ENCODE peak calls at places on chromosomes 7 and 10, in nine cellular contexts. I is gastrocnemius medialis, V is body of pancreas, X is HepG2, T is heart left ventricle, R is Peyer's patch, K is transverse colon, G is suprapubic skin, E is IMR-90. C is an unnamed sample. For H3K4me1, the result is how much of the 10 kb centered on the place peaks cover.

GRCh38 chr10:33749042-33749441 is 414.6 kb upstream of the NRP1 start:
- DNase-seq in I (no peak), V (no peak), X (no peak), T (no peak), R (no peak), K (no peak), G (no peak), E (no peak), C (no peak)

GRCh38 chr10:87817291-87817872 is 644 bp downstream of the ATAD1 start:
- DNase-seq in I (no peak), V (no peak), X (peak), T (no peak), R (no peak), K (no peak), G (no peak), E (peak), C (no peak)

GRCh38 chr10:122115874-122116273 is 126.9 kb downstream of the TACC2 start:
- DNase-seq in I (no peak), V (no peak), X (no peak), T (no peak), R (no peak), K (no peak), G (no peak), E (no peak), C (no peak)

GRCh38 chr10:130998046-130998435 is 313.5 kb downstream of the TCERG1L start:
- DNase-seq in I (no peak), V (no peak), X (no peak), T (no peak), R (no peak), K (no peak), G (no peak), E (no peak), C (no peak)

GRCh38 chr7:92279429-92280031 is 33.8 kb downstream of the ANKIB1 start:
- DNase-seq in I (no peak), V (no peak), X (no peak), T (no peak), R (no peak), K (no peak), G (no peak), E (no peak), C (no peak)

GRCh38 chr7:114368492-114368891 is 46.1 kb upstream of the FOXP2 start:
- DNase-seq in I (no peak), V (no peak), X (no peak), T (no peak), R (no peak), K (no peak), G (no peak), E (no peak), C (no peak)

GRCh38 chr10:37442882-37443281 is 317.5 kb downstream of the ANKRD30A start:
- DNase-seq in I (no peak), V (no peak), X (no peak), T (no peak), R (no peak), K (no peak), G (no peak), E (no peak), C (no peak)

GRCh38 chr10:4382811-4383210 is 443.2 kb upstream of the AKR1E2 start:
- DNase-seq in I (no peak), V (no peak), X (peak), T (no peak), R (no peak), K (no peak), G (no peak), E (peak), C (no peak)

GRCh38 chr10:133445268-133445732 is 8.4 kb upstream of the SCART1 start:
- DNase-seq in I (no peak), V (no peak), X (no peak), T (no peak), R (no peak), K (no peak), G (no peak), E (no peak), C (no peak)

GRCh38 chr10:11145498-11145855 is 127.8 kb downstream of the CELF2 start:
- DNase-seq in I (no peak), V (peak), X (no peak), T (peak), R (peak), K (peak), G (no peak), E (no peak), C (peak)

GRCh38 chr7:76281006-76281705 is 21.3 kb upstream of the HSPB1 start:
- DNase-seq in I (no peak), V (peak), X (no peak), T (no peak), R (no peak), K (no peak), G (no peak), E (no peak), C (peak)

GRCh38 chr10:8088504-8088903 is 34.0 kb downstream of the GATA3 start:
- DNase-seq in I (no peak), V (no peak), X (no peak), T (no peak), R (no peak), K (no peak), G (no peak), E (no peak), C (no peak)

GRCh38 chr10:97853006-97853405 is 3.4 kb downstream of the GOLGA7B start:
- DNase-seq in I (no peak), V (no peak), X (no peak), T (no peak), R (no peak), K (no peak), G (no peak), E (no peak), C (no peak)

GRCh38 chr10:129719889-129720590 is 244.0 kb downstream of the EBF3 start:
- DNase-seq in I (no peak), V (no peak), X (no peak), T (no peak), R (no peak), K (no peak), G (no peak), E (no peak), C (no peak)

GRCh38 chr10:76049581-76050290 is 618.3 kb downstream of the LRMDA start:
- DNase-seq in I (no peak), V (no peak), X (no peak), T (no peak), R (no peak), K (no peak), G (no peak), E (no peak), C (no peak)

GRCh38 chr7:98613601-98614425 is 3.3 kb upstream of the NPTX2 start:
- DNase-seq in I (no peak), V (no peak), X (no peak), T (no peak), R (no peak), K (no peak), G (no peak), E (peak), C (no peak)

GRCh38 chr10:3167611-3168330 is 4.8 kb downstream of the PITRM1 start:
- DNase-seq in I (no peak), V (no peak), X (no peak), T (no peak), R (no peak), K (no peak), G (no peak), E (no peak), C (no peak)

GRCh38 chr7:55552320-55553086 is 19.8 kb downstream of the VOPP1 start:
- DNase-seq in I (peak), V (peak), X (no peak), T (peak), R (peak), K (peak), G (no peak), E (peak), C (peak)

GRCh38 chr10:77090381-77091356 is 546.9 kb downstream of the KCNMA1 start:
- DNase-seq in I (no peak), V (no peak), X (no peak), T (no peak), R (no peak), K (no peak), G (no peak), E (no peak), C (no peak)

GRCh38 chr10:86410542-86411124 is 44.0 kb upstream of the GRID1 start:
- DNase-seq in I (no peak), V (peak), X (peak), T (no peak), R (no peak), K (no peak), G (no peak), E (peak), C (no peak)

GRCh38 chr7:35865287-35865686 is 64.4 kb downstream of the SEPTIN7 start:
- DNase-seq in I (no peak), V (no peak), X (no peak), T (no peak), R (no peak), K (no peak), G (no peak), E (no peak), C (no peak)

GRCh38 chr7:35856175-35856574 is 55.3 kb downstream of the SEPTIN7 start:
- DNase-seq in I (no peak), V (no peak), X (no peak), T (no peak), R (no peak), K (no peak), G (no peak), E (no peak), C (no peak)

DNA sequence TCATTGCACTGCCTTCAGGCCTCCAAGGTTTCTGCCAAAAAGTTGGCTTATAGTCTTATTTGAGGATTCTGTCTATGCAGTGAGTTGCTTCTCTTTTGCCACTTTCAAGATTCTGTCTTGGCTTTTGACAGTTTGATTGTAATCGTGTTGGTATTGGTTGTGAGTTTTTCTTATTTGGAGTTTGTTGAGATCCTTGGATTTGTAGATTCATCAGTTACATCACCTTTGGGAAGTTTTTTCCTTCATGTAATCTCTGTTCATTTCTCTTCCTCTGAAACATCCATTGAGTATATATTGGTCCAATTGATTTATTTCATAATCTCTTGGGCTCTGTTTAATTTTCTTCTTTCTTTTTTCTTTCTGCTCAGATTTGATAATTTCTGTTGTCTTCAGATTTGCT is 59.8 kb downstream of the SEPTIN7 start:
- DNase-seq in I (no peak), V (no peak), X (no peak), T (no peak), R (no peak), K (no peak), G (no peak), E (no peak), C (no peak)
- H3K4me1 ChIP-seq in I (under half), V (under half), X (under half), T (under half), R (under half), K (under half), G (under half), E (under half), C (under half)

GRCh38 chr7:5428470-5429252 is 5.0 kb upstream of the TNRC18 start:
- DNase-seq in I (no peak), V (peak), X (peak), T (peak), R (peak), K (peak), G (peak), E (peak), C (peak)
- TF ChIP-seq POLR2A in I (peak), V (no peak), X (peak), T (peak), R (no peak), K (no peak), G (no peak), E (no peak), C (no peak)

GRCh38 chr10:125157473-125157865 is 2.9 kb downstream of the CTBP2 start:
- DNase-seq in I (no peak), V (peak), X (no peak), T (no peak), R (peak), K (no peak), G (no peak), E (no peak), C (no peak)
- H3K4me1 ChIP-seq in I (half or more), V (half or more), X (under half), T (under half), R (under half), K (half or more), G (half or more), E (under half), C (under half)

GRCh38 chr7:90211391-90212148 is at the start of gene STEAP2:
- DNase-seq in I (peak), V (peak), X (peak), T (peak), R (peak), K (peak), G (peak), E (peak), C (peak)
- TF ChIP-seq POLR2A in I (no peak), V (peak), X (peak), T (peak), R (peak), K (peak), G (no peak), E (no peak), C (no peak)

DNA sequence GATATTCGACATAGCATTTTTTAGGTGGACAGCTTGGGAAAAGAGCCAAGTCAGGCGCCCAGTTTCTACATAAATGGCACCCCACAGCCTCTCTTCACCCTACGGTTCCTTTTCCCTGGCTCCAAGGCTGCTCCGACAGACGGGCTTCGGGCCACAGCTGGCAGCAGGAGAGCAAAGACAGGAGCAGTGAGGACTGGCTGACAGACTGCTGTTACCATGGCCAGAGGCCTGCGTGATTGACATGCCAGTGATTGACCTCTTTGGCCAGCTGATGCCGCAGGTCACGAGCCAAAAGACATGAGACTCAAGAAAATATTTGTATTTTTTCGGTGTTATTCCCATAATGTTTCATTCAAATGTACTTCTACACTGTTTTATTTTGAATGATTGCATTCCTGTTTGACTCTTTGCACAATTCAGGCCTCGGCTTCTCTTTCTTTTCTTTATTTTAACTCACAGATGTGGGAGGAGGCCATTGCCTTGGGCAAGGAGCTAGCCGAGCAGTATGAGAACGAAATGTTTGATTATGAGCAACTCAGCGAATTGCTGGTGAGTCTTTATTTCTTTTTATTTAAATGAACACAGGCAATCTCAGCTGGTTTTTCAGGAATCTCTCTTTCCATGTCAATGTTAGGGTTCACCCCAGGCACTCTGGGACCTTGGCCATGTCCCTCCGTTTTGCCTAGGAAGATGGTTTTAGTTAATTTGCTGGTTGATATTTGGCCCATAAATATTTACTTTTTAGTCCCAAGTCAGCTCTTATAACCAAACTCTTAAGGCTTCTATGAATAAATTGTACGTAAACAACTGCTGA is 146.3 kb upstream of the NPS start:
- DNase-seq in I (no peak), V (no peak), X (no peak), T (no peak), R (no peak), K (no peak), G (peak), E (peak), C (no peak)
- H3K4me1 ChIP-seq in I (under half), V (under half), X (under half), T (under half), R (under half), K (under half), G (under half), E (under half), C (under half)

GRCh38 chr10:100006241-100006886 is 3.4 kb downstream of the DNMBP start:
- DNase-seq in I (no peak), V (no peak), X (peak), T (no peak), R (no peak), K (no peak), G (no peak), E (peak), C (peak)
- TF ChIP-seq POLR2A in I (no peak), V (no peak), X (no peak), T (no peak), R (no peak), K (no peak), G (no peak), E (no peak), C (no peak)

DNA sequence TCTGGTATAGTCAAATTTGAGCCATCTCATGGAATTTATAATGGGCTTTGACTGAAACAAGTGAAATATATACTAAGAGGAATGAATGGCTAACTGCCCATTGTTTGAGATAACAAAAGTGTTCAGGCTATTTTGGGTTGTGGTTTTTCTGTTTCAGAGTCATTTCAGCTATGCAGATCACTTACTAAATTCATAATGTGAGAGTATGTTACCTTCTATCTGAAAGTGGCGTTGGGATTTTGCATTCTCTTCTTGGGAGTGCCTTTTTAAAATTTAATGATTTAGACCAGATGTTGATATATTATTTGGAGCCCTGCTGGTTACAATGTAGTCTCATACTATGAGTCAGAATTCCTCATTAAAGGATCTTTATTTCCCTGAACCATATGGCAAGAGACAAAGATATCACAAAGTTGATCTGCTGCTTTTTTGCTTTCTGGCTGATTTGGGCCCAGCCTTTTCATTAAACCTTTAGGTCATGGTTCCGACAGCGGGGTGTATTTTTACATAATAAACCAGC is 10.4 kb downstream of the VCL start:
- DNase-seq in I (no peak), V (no peak), X (no peak), T (no peak), R (no peak), K (no peak), G (no peak), E (peak), C (no peak)
- H3K4me1 ChIP-seq in I (half or more), V (under half), X (under half), T (under half), R (under half), K (under half), G (under half), E (under half), C (under half)

DNA sequence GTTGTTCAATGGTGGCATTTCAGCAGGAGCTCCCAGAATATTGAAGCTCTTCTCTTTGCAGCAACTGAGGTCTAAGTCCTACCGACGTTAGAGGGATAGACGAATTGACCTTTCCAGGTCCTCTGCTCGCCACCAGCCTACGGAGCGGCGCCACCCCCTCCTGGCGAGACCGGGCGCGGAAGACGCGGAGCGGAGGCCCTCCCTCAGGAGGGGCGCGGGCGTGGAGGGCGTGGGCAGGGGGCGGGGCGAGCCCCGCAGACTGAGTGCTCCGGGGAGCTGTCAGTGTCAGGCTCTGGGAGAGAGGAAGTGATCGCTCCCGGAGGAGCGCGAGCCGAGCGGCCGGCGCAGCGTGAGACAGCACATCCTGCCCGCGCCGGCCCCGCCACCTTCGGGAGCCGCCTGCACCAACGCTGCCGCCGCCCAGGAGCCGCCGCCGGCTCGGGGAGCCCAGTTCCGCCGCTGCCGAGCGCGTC is at the start of gene DYNC1I1:
- DNase-seq in I (peak), V (peak), X (peak), T (peak), R (peak), K (peak), G (peak), E (peak), C (peak)
- TF ChIP-seq POLR2A in I (peak), V (peak), X (no peak), T (peak), R (no peak), K (no peak), G (no peak), E (no peak), C (peak)

C was measured in adrenal gland.